ENCODE peak calls at places on chromosomes 4 and X, in ten cellular contexts. L is T follicular helper cell; V is GM20000; O is stimulated activated CD4-positive, alpha-beta T cell treated with anti-CD3 and anti-CD28 coated beads, Interleukin-2, amount 100 ng/mL, for 48 hours; D is hepatic stellate cell; B is left kidney; Q is nucleus accumbens; E is activated T-helper 1 cell treated with anti-CD3 and anti-CD28 coated beads, Interleukin-12 subunit alpha, Interleukin-12 subunit beta, Interleukin-2, Interleukin-4 antibody, amounts not matched to agents 30 ng/mL and 10 ng/mL and 1 ng/mL, durations not matched to agents 14 hours and 24 hours and 36 hours; U is AG10803; T is EH. M is an unnamed sample.

GRCh38 chr4:153218961-153219360 is 14.7 kb downstream of the TRIM2 start:
- DNase-seq in L (no peak), V (no peak), O (no peak), D (no peak), B (no peak), Q (no peak), E (no peak), U (no peak), T (no peak), M (no peak)

GRCh38 chr4:10063544-10064300 is 42.4 kb upstream of the SLC2A9 start:
- DNase-seq in L (no peak), V (no peak), O (no peak), D (no peak), B (peak; percentile 60), Q (peak; percentile 64), E (no peak), U (peak; percentile 85), T (peak; percentile 76), M (peak; percentile 88)

GRCh38 chr4:71709961-71710360 is 73.9 kb downstream of the GC start:
- DNase-seq in L (no peak), V (no peak), O (no peak), D (no peak), B (no peak), Q (no peak), E (no peak), U (no peak), T (peak; percentile 24), M (no peak)

GRCh38 chrX:78514852-78515251 is 144.3 kb downstream of the RTL3 start:
- DNase-seq in L (no peak), V (peak; percentile 2), O (no peak), D (no peak), B (peak; percentile 12), Q (no peak), E (no peak), U (no peak), T (no peak), M (no peak)

GRCh38 chr4:94654714-94655113 is 103.0 kb upstream of the BMPR1B start:
- DNase-seq in L (no peak), V (no peak), O (no peak), D (no peak), B (no peak), Q (no peak), E (no peak), U (no peak), T (no peak), M (no peak)

GRCh38 chr4:34323549-34324325 is 1920.6 kb downstream of the ARAP2 start:
- DNase-seq in L (no peak), V (no peak), O (no peak), D (no peak), B (no peak), Q (no peak), E (no peak), U (peak; percentile 12), T (peak; percentile 21), M (no peak)

GRCh38 chr4:119647558-119647957 is 19.0 kb upstream of the PDE5A start:
- DNase-seq in L (no peak), V (no peak), O (no peak), D (no peak), B (no peak), Q (no peak), E (no peak), U (peak; percentile 58), T (peak; percentile 46), M (no peak)

GRCh38 chrX:153336128-153336894 is 2.4 kb downstream of the ZNF275 start:
- DNase-seq in L (no peak), V (peak; percentile 66), O (no peak), D (no peak), B (no peak), Q (no peak), E (no peak), U (no peak), T (no peak), M (no peak)

GRCh38 chrX:130110379-130111219 is at the start of gene ELF4:
- DNase-seq in L (peak; percentile 45), V (peak; percentile 85), O (no peak), D (peak; percentile 72), B (peak; percentile 70), Q (no peak), E (peak; percentile 38), U (peak; percentile 57), T (peak; percentile 72), M (no peak)

GRCh38 chr4:3747582-3747906 is 18.6 kb upstream of the ADRA2C start:
- DNase-seq in L (no peak), V (no peak), O (no peak), D (no peak), B (peak; percentile 62), Q (no peak), E (no peak), U (no peak), T (no peak), M (no peak)

GRCh38 chrX:9320940-9321339 is 143.9 kb upstream of the TBL1X start:
- DNase-seq in L (no peak), V (no peak), O (no peak), D (no peak), B (no peak), Q (no peak), E (no peak), U (no peak), T (no peak), M (no peak)

GRCh38 chr4:3308691-3309090 is 15.9 kb downstream of the RGS12 start:
- DNase-seq in L (no peak), V (no peak), O (no peak), D (no peak), B (no peak), Q (no peak), E (no peak), U (no peak), T (no peak), M (no peak)